ENCODE peak calls at places on chromosome 12, in five cellular contexts. One of them, this sample, is unnamed.

GRCh38 chr12:120590741-120591407 is 9.7 kb upstream of the POP5 start:
- DNase-seq in progenitor cell of endocrine pancreas: no peak
- DNase-seq in fibroblast of lung: no peak
- DNase-seq in AG09309: no peak
- DNase-seq in left ventricle myocardium inferior: no peak
- DNase-seq in this sample: no peak

GRCh38 chr12:90390947-90391346 is 564.0 kb downstream of the CCER1 start:
- DNase-seq in progenitor cell of endocrine pancreas: no peak
- DNase-seq in AG09309: no peak
- DNase-seq in left ventricle myocardium inferior: no peak
- DNase-seq in fibroblast of lung: peak; percentile 49
- DNase-seq in this sample: no peak

GRCh38 chr12:53991077-53991460 is 6.1 kb downstream of the HOXC10 start:
- DNase-seq in left ventricle myocardium inferior: no peak
- DNase-seq in fibroblast of lung: no peak
- DNase-seq in progenitor cell of endocrine pancreas: no peak
- DNase-seq in AG09309: no peak
- DNase-seq in this sample: no peak

GRCh38 chr12:4202482-4202881 is 71.1 kb upstream of the CCND2 start:
- DNase-seq in left ventricle myocardium inferior: no peak
- DNase-seq in progenitor cell of endocrine pancreas: no peak
- DNase-seq in AG09309: no peak
- DNase-seq in fibroblast of lung: no peak
- DNase-seq in this sample: no peak

GRCh38 chr12:12529783-12530421 is 32.8 kb downstream of the DUSP16 start:
- DNase-seq in progenitor cell of endocrine pancreas: no peak
- DNase-seq in fibroblast of lung: no peak
- DNase-seq in AG09309: no peak
- DNase-seq in left ventricle myocardium inferior: no peak
- DNase-seq in this sample: no peak

GRCh38 chr12:131711551-131712205 is 788 bp downstream of the SFSWAP start:
- DNase-seq in left ventricle myocardium inferior: no peak
- DNase-seq in progenitor cell of endocrine pancreas: no peak
- DNase-seq in AG09309: no peak
- DNase-seq in fibroblast of lung: no peak
- DNase-seq in this sample: no peak

GRCh38 chr12:116171549-116171948 is 105.9 kb downstream of the MED13L start:
- DNase-seq in left ventricle myocardium inferior: no peak
- DNase-seq in AG09309: no peak
- DNase-seq in progenitor cell of endocrine pancreas: no peak
- DNase-seq in fibroblast of lung: no peak
- DNase-seq in this sample: no peak

GRCh38 chr12:8917751-8918150 is 3.4 kb downstream of the PHC1 start:
- DNase-seq in fibroblast of lung: no peak
- DNase-seq in left ventricle myocardium inferior: no peak
- DNase-seq in AG09309: no peak
- DNase-seq in progenitor cell of endocrine pancreas: no peak
- DNase-seq in this sample: no peak

GRCh38 chr12:1429980-1430379 is 164.4 kb downstream of the FBXL14 start:
- DNase-seq in AG09309: peak; percentile 73
- DNase-seq in progenitor cell of endocrine pancreas: no peak
- DNase-seq in fibroblast of lung: peak; percentile 87
- DNase-seq in left ventricle myocardium inferior: no peak
- DNase-seq in this sample: no peak

GRCh38 chr12:42125372-42125767 is 19.3 kb downstream of the GXYLT1 start:
- DNase-seq in left ventricle myocardium inferior: no peak
- DNase-seq in progenitor cell of endocrine pancreas: no peak
- DNase-seq in AG09309: no peak
- DNase-seq in fibroblast of lung: no peak
- DNase-seq in this sample: no peak

GRCh38 chr12:124497039-124497438 is 70.4 kb downstream of the NCOR2 start:
- DNase-seq in left ventricle myocardium inferior: peak; percentile 52
- DNase-seq in fibroblast of lung: peak; percentile 71
- DNase-seq in AG09309: no peak
- DNase-seq in progenitor cell of endocrine pancreas: no peak
- DNase-seq in this sample: no peak

GRCh38 chr12:117900561-117900960 is 68.2 kb downstream of the KSR2 start:
- DNase-seq in AG09309: no peak
- DNase-seq in fibroblast of lung: no peak
- DNase-seq in progenitor cell of endocrine pancreas: no peak
- DNase-seq in left ventricle myocardium inferior: no peak
- DNase-seq in this sample: no peak

GRCh38 chr12:105418821-105419291 is 88.4 kb downstream of the C12orf75 start:
- DNase-seq in fibroblast of lung: no peak
- DNase-seq in AG09309: peak; percentile 52
- DNase-seq in progenitor cell of endocrine pancreas: no peak
- DNase-seq in left ventricle myocardium inferior: no peak
- DNase-seq in this sample: no peak

GRCh38 chr12:69534389-69534822 is 50.9 kb upstream of the CCT2 start:
- DNase-seq in fibroblast of lung: peak; percentile 100
- DNase-seq in left ventricle myocardium inferior: no peak
- DNase-seq in progenitor cell of endocrine pancreas: no peak
- DNase-seq in AG09309: peak; percentile 94
- DNase-seq in this sample: no peak

GRCh38 chr12:57504033-57504432 is 16.2 kb downstream of the MARS1 start:
- DNase-seq in left ventricle myocardium inferior: no peak
- DNase-seq in AG09309: no peak
- DNase-seq in fibroblast of lung: no peak
- DNase-seq in progenitor cell of endocrine pancreas: no peak
- DNase-seq in this sample: no peak

GRCh38 chr12:27034607-27035293 is 12.4 kb downstream of the MED21 start:
- DNase-seq in AG09309: no peak
- DNase-seq in progenitor cell of endocrine pancreas: no peak
- DNase-seq in fibroblast of lung: no peak
- DNase-seq in left ventricle myocardium inferior: no peak
- DNase-seq in this sample: no peak

GRCh38 chr12:93404961-93405849 is 27.5 kb downstream of the NUDT4 start:
- DNase-seq in progenitor cell of endocrine pancreas: no peak
- DNase-seq in AG09309: no peak
- DNase-seq in fibroblast of lung: peak; percentile 23
- DNase-seq in left ventricle myocardium inferior: no peak
- DNase-seq in this sample: no peak

GRCh38 chr12:114186241-114187002 is 219.5 kb downstream of the TBX5 start:
- DNase-seq in left ventricle myocardium inferior: no peak
- DNase-seq in AG09309: no peak
- DNase-seq in fibroblast of lung: no peak
- DNase-seq in progenitor cell of endocrine pancreas: no peak
- DNase-seq in this sample: no peak

GRCh38 chr12:131353826-131354225 is 357.1 kb upstream of the SFSWAP start:
- DNase-seq in left ventricle myocardium inferior: no peak
- DNase-seq in progenitor cell of endocrine pancreas: no peak
- DNase-seq in AG09309: no peak
- DNase-seq in fibroblast of lung: no peak
- DNase-seq in this sample: no peak

GRCh38 chr12:53756300-53757094 is 4.7 kb upstream of the CISTR start:
- DNase-seq in fibroblast of lung: no peak
- DNase-seq in AG09309: no peak
- DNase-seq in progenitor cell of endocrine pancreas: no peak
- DNase-seq in left ventricle myocardium inferior: no peak
- DNase-seq in this sample: no peak

GRCh38 chr12:12803186-12803585 is 10.0 kb upstream of the DDX47 start:
- DNase-seq in progenitor cell of endocrine pancreas: no peak
- DNase-seq in left ventricle myocardium inferior: no peak
- DNase-seq in fibroblast of lung: peak; percentile 80
- DNase-seq in AG09309: peak; percentile 44
- DNase-seq in this sample: no peak

GRCh38 chr12:27277846-27278260 is 33.8 kb downstream of the STK38L start:
- DNase-seq in progenitor cell of endocrine pancreas: no peak
- DNase-seq in fibroblast of lung: peak; percentile 90
- DNase-seq in AG09309: peak; percentile 63
- DNase-seq in left ventricle myocardium inferior: no peak
- DNase-seq in this sample: no peak

GRCh38 chr12:93682846-93683261 is 5.7 kb downstream of the CRADD start:
- DNase-seq in fibroblast of lung: no peak
- DNase-seq in AG09309: no peak
- DNase-seq in progenitor cell of endocrine pancreas: no peak
- DNase-seq in left ventricle myocardium inferior: peak; percentile 52
- DNase-seq in this sample: no peak

GRCh38 chr12:127479256-127479655 is 787.7 kb upstream of the TMEM132C start:
- DNase-seq in fibroblast of lung: no peak
- DNase-seq in AG09309: peak; percentile 13
- DNase-seq in left ventricle myocardium inferior: no peak
- DNase-seq in progenitor cell of endocrine pancreas: no peak
- DNase-seq in this sample: no peak

GRCh38 chr12:127482950-127483349 is 784.0 kb upstream of the TMEM132C start:
- DNase-seq in progenitor cell of endocrine pancreas: no peak
- DNase-seq in left ventricle myocardium inferior: no peak
- DNase-seq in fibroblast of lung: no peak
- DNase-seq in AG09309: no peak
- DNase-seq in this sample: no peak

GRCh38 chr12:14885718-14886201 is at the start of gene MGP:
- DNase-seq in fibroblast of lung: peak; percentile 77
- DNase-seq in AG09309: peak; percentile 3
- DNase-seq in progenitor cell of endocrine pancreas: no peak
- DNase-seq in left ventricle myocardium inferior: no peak
- DNase-seq in this sample: no peak

GRCh38 chr12:21677622-21678277 is 20.1 kb upstream of the LDHB start:
- DNase-seq in progenitor cell of endocrine pancreas: no peak
- DNase-seq in left ventricle myocardium inferior: no peak
- DNase-seq in AG09309: no peak
- DNase-seq in fibroblast of lung: no peak
- DNase-seq in this sample: no peak

GRCh38 chr12:19962192-19962591 is 406.1 kb upstream of the PDE3A start:
- DNase-seq in progenitor cell of endocrine pancreas: no peak
- DNase-seq in AG09309: no peak
- DNase-seq in fibroblast of lung: no peak
- DNase-seq in left ventricle myocardium inferior: no peak
- DNase-seq in this sample: no peak

GRCh38 chr12:122996621-122997342 is 16.3 kb downstream of the ARL6IP4 start:
- DNase-seq in AG09309: no peak
- DNase-seq in progenitor cell of endocrine pancreas: no peak
- DNase-seq in left ventricle myocardium inferior: no peak
- DNase-seq in fibroblast of lung: no peak
- DNase-seq in this sample: no peak

GRCh38 chr12:12405882-12406281 is 49.0 kb downstream of the BORCS5 start:
- DNase-seq in left ventricle myocardium inferior: peak; percentile 28
- DNase-seq in fibroblast of lung: no peak
- DNase-seq in AG09309: no peak
- DNase-seq in progenitor cell of endocrine pancreas: no peak
- DNase-seq in this sample: no peak

GRCh38 chr12:3604750-3605638 is 114.0 kb downstream of the PRMT8 start:
- DNase-seq in AG09309: no peak
- DNase-seq in left ventricle myocardium inferior: peak; percentile 75
- DNase-seq in fibroblast of lung: no peak
- DNase-seq in progenitor cell of endocrine pancreas: no peak
- DNase-seq in this sample: peak; percentile 83

GRCh38 chr12:119178544-119179334 is at the start of gene HSPB8:
- DNase-seq in progenitor cell of endocrine pancreas: peak; percentile 68
- DNase-seq in left ventricle myocardium inferior: peak; percentile 94
- DNase-seq in AG09309: no peak
- DNase-seq in fibroblast of lung: peak; percentile 94
- DNase-seq in this sample: peak; percentile 94

GRCh38 chr12:130832561-130833209 is 6.4 kb downstream of the STX2 start:
- DNase-seq in fibroblast of lung: peak; percentile 88
- DNase-seq in left ventricle myocardium inferior: peak; percentile 25
- DNase-seq in AG09309: no peak
- DNase-seq in progenitor cell of endocrine pancreas: no peak
- DNase-seq in this sample: no peak

GRCh38 chr12:20800160-20800559 is 10.3 kb upstream of the SLCO1B3 start:
- DNase-seq in fibroblast of lung: no peak
- DNase-seq in AG09309: no peak
- DNase-seq in progenitor cell of endocrine pancreas: no peak
- DNase-seq in left ventricle myocardium inferior: no peak
- DNase-seq in this sample: no peak

GRCh38 chr12:131959641-131960589 is 10.2 kb downstream of the EP400 start:
- DNase-seq in left ventricle myocardium inferior: no peak
- DNase-seq in progenitor cell of endocrine pancreas: no peak
- DNase-seq in fibroblast of lung: no peak
- DNase-seq in AG09309: no peak
- DNase-seq in this sample: no peak

This sample was measured in Right ventricle myocardium inferior.